ENCODE peak calls at places on chromosomes 12 and 14, in four cellular contexts. One of them, this sample, is unnamed.
A peak's percentile ranks its signal among the peaks of the same experiment; 100 is the strongest.

GRCh38 chr12:104462931-104463339 is 6.2 kb downstream of the CHST11 start:
- DNase-seq in GM23338: no peak
- DNase-seq in HCT116: no peak
- DNase-seq in esophagus muscularis mucosa: no peak
- DNase-seq in this sample: no peak

GRCh38 chr14:59688224-59689170 is 111.9 kb upstream of the CCDC175 start:
- DNase-seq in GM23338: peak; percentile 82
- DNase-seq in esophagus muscularis mucosa: no peak
- DNase-seq in HCT116: peak; percentile 24
- DNase-seq in this sample: no peak

GRCh38 chr12:6700646-6701051 is at the start of gene PIANP:
- DNase-seq in GM23338: peak; percentile 58
- DNase-seq in esophagus muscularis mucosa: no peak
- DNase-seq in HCT116: no peak
- DNase-seq in this sample: peak; percentile 86

GRCh38 chr14:92572050-92572449 is 58.5 kb downstream of the RIN3 start:
- DNase-seq in HCT116: no peak
- DNase-seq in esophagus muscularis mucosa: no peak
- DNase-seq in GM23338: no peak
- DNase-seq in this sample: no peak

GRCh38 chr12:3247596-3248270 is 170.6 kb downstream of the TSPAN9 start:
- DNase-seq in GM23338: no peak
- DNase-seq in esophagus muscularis mucosa: no peak
- DNase-seq in HCT116: no peak
- DNase-seq in this sample: no peak

GRCh38 chr12:106112094-106112822 is 26.5 kb downstream of the NUAK1 start:
- DNase-seq in HCT116: no peak
- DNase-seq in GM23338: no peak
- DNase-seq in esophagus muscularis mucosa: no peak
- DNase-seq in this sample: no peak

GRCh38 chr12:64178122-64178521 is 44.0 kb downstream of the KICS2 start:
- DNase-seq in esophagus muscularis mucosa: no peak
- DNase-seq in HCT116: no peak
- DNase-seq in GM23338: no peak
- DNase-seq in this sample: no peak

GRCh38 chr14:21748869-21749303 is 75.3 kb upstream of the OR4E1 start:
- DNase-seq in HCT116: peak; percentile 32
- DNase-seq in GM23338: peak; percentile 88
- DNase-seq in esophagus muscularis mucosa: no peak
- DNase-seq in this sample: no peak

GRCh38 chr14:23160924-23161522 is 22.4 kb downstream of the SLC7A8 start:
- DNase-seq in esophagus muscularis mucosa: no peak
- DNase-seq in GM23338: peak; percentile 82
- DNase-seq in HCT116: no peak
- DNase-seq in this sample: peak; percentile 79

GRCh38 chr12:92740421-92740820 is 37.6 kb downstream of the PLEKHG7 start:
- DNase-seq in HCT116: no peak
- DNase-seq in GM23338: no peak
- DNase-seq in esophagus muscularis mucosa: no peak
- DNase-seq in this sample: no peak

GRCh38 chr14:19920021-19920657 is at the start of gene OR4K5:
- DNase-seq in GM23338: no peak
- DNase-seq in HCT116: no peak
- DNase-seq in esophagus muscularis mucosa: no peak
- DNase-seq in this sample: no peak

GRCh38 chr12:57171668-57172067 is 24.2 kb upstream of the LRP1-AS start:
- DNase-seq in esophagus muscularis mucosa: no peak
- DNase-seq in GM23338: no peak
- DNase-seq in HCT116: no peak
- DNase-seq in this sample: no peak

GRCh38 chr12:113359939-113360748 is 1.8 kb downstream of the PLBD2 start:
- DNase-seq in GM23338: peak; percentile 20
- DNase-seq in esophagus muscularis mucosa: no peak
- DNase-seq in HCT116: no peak
- DNase-seq in this sample: no peak

GRCh38 chr14:98345186-98345585 is 926.8 kb downstream of the BCL11B start:
- DNase-seq in esophagus muscularis mucosa: peak; percentile 64
- DNase-seq in HCT116: no peak
- DNase-seq in GM23338: no peak
- DNase-seq in this sample: no peak

GRCh38 chr14:33184587-33184986 is 245.9 kb downstream of the NPAS3 start:
- DNase-seq in esophagus muscularis mucosa: no peak
- DNase-seq in HCT116: no peak
- DNase-seq in GM23338: peak; percentile 33
- DNase-seq in this sample: no peak

GRCh38 chr12:44247588-44247987 is 411.7 kb downstream of the TMEM117 start:
- DNase-seq in esophagus muscularis mucosa: no peak
- DNase-seq in HCT116: no peak
- DNase-seq in GM23338: peak; percentile 71
- DNase-seq in this sample: no peak

GRCh38 chr14:31492759-31493498 is 5.1 kb upstream of the GPR33 start:
- DNase-seq in GM23338: no peak
- DNase-seq in HCT116: no peak
- DNase-seq in esophagus muscularis mucosa: no peak
- DNase-seq in this sample: no peak

GRCh38 chr14:64656986-64657385 is 47.2 kb upstream of the PLEKHG3 start:
- DNase-seq in HCT116: no peak
- DNase-seq in esophagus muscularis mucosa: no peak
- DNase-seq in GM23338: no peak
- DNase-seq in this sample: no peak

GRCh38 chr14:68173227-68173972 is 353.8 kb downstream of the RAD51B start:
- DNase-seq in esophagus muscularis mucosa: no peak
- DNase-seq in GM23338: no peak
- DNase-seq in HCT116: no peak
- DNase-seq in this sample: no peak

GRCh38 chr12:100668939-100669536 is 95.6 kb downstream of the GAS2L3 start:
- DNase-seq in GM23338: peak; percentile 89
- DNase-seq in HCT116: peak; percentile 66
- DNase-seq in esophagus muscularis mucosa: no peak
- DNase-seq in this sample: peak; percentile 81

GRCh38 chr14:54784657-54785056 is 118.0 kb downstream of the GCH1 start:
- DNase-seq in esophagus muscularis mucosa: no peak
- DNase-seq in HCT116: no peak
- DNase-seq in GM23338: no peak
- DNase-seq in this sample: no peak

GRCh38 chr12:89427508-89428156 is 75.3 kb upstream of the DUSP6 start:
- DNase-seq in HCT116: no peak
- DNase-seq in esophagus muscularis mucosa: no peak
- DNase-seq in GM23338: no peak
- DNase-seq in this sample: no peak

GRCh38 chr12:107653519-107653918 is 32.1 kb upstream of the PWP1 start:
- DNase-seq in HCT116: no peak
- DNase-seq in GM23338: no peak
- DNase-seq in esophagus muscularis mucosa: no peak
- DNase-seq in this sample: no peak

GRCh38 chr12:25373396-25373795 is 122.7 kb upstream of the KRAS start:
- DNase-seq in esophagus muscularis mucosa: no peak
- DNase-seq in HCT116: no peak
- DNase-seq in GM23338: no peak
- DNase-seq in this sample: no peak

GRCh38 chr14:37147310-37147875 is 25.0 kb downstream of the SLC25A21 start:
- DNase-seq in esophagus muscularis mucosa: no peak
- DNase-seq in HCT116: no peak
- DNase-seq in GM23338: no peak
- DNase-seq in this sample: no peak

GRCh38 chr14:101113835-101114725 is 210.6 kb upstream of the RTL1 start:
- DNase-seq in GM23338: no peak
- DNase-seq in esophagus muscularis mucosa: peak; percentile 78
- DNase-seq in HCT116: no peak
- DNase-seq in this sample: no peak

GRCh38 chr14:103820382-103820781 is 27.0 kb downstream of the PPP1R13B start:
- DNase-seq in GM23338: no peak
- DNase-seq in HCT116: no peak
- DNase-seq in esophagus muscularis mucosa: no peak
- DNase-seq in this sample: no peak
- H3K27ac ChIP-seq in GM23338: no peak overlapping the region
- H3K27ac ChIP-seq in HCT116: no peak overlapping the region
- H3K27ac ChIP-seq in esophagus muscularis mucosa: peak overlapping the region; percentile 60
- H3K27ac ChIP-seq in this sample: peak overlapping the region; percentile 46

GRCh38 chr14:99753225-99754140 is 39.7 kb upstream of the EML1 start:
- DNase-seq in HCT116: no peak
- DNase-seq in GM23338: peak; percentile 39
- DNase-seq in esophagus muscularis mucosa: no peak
- DNase-seq in this sample: no peak
- TF ChIP-seq CTCF in HCT116: no peak
- TF ChIP-seq CTCF in GM23338: peak; percentile 35
- TF ChIP-seq CTCF in esophagus muscularis mucosa: no peak
- TF ChIP-seq CTCF in this sample: no peak

GRCh38 chr14:72812292-72812851 is 81.5 kb downstream of the DPF3 start:
- DNase-seq in esophagus muscularis mucosa: no peak
- DNase-seq in HCT116: no peak
- DNase-seq in GM23338: peak; percentile 50
- DNase-seq in this sample: no peak
- TF ChIP-seq POLR2AphosphoS5 in esophagus muscularis mucosa: peak; percentile 63
- TF ChIP-seq POLR2AphosphoS5 in HCT116: no peak
- TF ChIP-seq POLR2AphosphoS5 in GM23338: no peak
- TF ChIP-seq POLR2AphosphoS5 in this sample: no peak

GRCh38 chr12:132045751-132046150 is 96.0 kb downstream of the EP400 start:
- DNase-seq in GM23338: no peak
- DNase-seq in esophagus muscularis mucosa: no peak
- DNase-seq in HCT116: no peak
- DNase-seq in this sample: peak; percentile 50

GRCh38 chr12:132049876-132050275 is 94.2 kb downstream of the DDX51 start:
- DNase-seq in HCT116: no peak
- DNase-seq in GM23338: no peak
- DNase-seq in esophagus muscularis mucosa: no peak
- DNase-seq in this sample: no peak

GRCh38 chr12:132046561-132046960 is 96.8 kb downstream of the EP400 start:
- DNase-seq in esophagus muscularis mucosa: no peak
- DNase-seq in GM23338: no peak
- DNase-seq in HCT116: no peak
- DNase-seq in this sample: peak; percentile 45

GRCh38 chr12:132052191-132052932 is 91.8 kb downstream of the DDX51 start:
- DNase-seq in esophagus muscularis mucosa: no peak
- DNase-seq in HCT116: no peak
- DNase-seq in GM23338: no peak
- DNase-seq in this sample: no peak

GRCh38 chr12:132049442-132049841 is 94.7 kb downstream of the DDX51 start:
- DNase-seq in GM23338: no peak
- DNase-seq in esophagus muscularis mucosa: no peak
- DNase-seq in HCT116: no peak
- DNase-seq in this sample: no peak
- H3K27ac ChIP-seq in GM23338: peak overlapping the region; percentile 81
- H3K27ac ChIP-seq in esophagus muscularis mucosa: no peak overlapping the region
- H3K27ac ChIP-seq in HCT116: no peak overlapping the region
- H3K27ac ChIP-seq in this sample: no peak overlapping the region

GRCh38 chr12:49019435-49020317 is 1.1 kb upstream of the PRKAG1 start:
- DNase-seq in HCT116: no peak
- DNase-seq in GM23338: peak; percentile 78
- DNase-seq in esophagus muscularis mucosa: no peak
- DNase-seq in this sample: no peak
- TF ChIP-seq CTCF in HCT116: peak; percentile 41
- TF ChIP-seq CTCF in GM23338: peak; percentile 57
- TF ChIP-seq CTCF in esophagus muscularis mucosa: no peak
- TF ChIP-seq CTCF in this sample: peak; percentile 37

DNA sequence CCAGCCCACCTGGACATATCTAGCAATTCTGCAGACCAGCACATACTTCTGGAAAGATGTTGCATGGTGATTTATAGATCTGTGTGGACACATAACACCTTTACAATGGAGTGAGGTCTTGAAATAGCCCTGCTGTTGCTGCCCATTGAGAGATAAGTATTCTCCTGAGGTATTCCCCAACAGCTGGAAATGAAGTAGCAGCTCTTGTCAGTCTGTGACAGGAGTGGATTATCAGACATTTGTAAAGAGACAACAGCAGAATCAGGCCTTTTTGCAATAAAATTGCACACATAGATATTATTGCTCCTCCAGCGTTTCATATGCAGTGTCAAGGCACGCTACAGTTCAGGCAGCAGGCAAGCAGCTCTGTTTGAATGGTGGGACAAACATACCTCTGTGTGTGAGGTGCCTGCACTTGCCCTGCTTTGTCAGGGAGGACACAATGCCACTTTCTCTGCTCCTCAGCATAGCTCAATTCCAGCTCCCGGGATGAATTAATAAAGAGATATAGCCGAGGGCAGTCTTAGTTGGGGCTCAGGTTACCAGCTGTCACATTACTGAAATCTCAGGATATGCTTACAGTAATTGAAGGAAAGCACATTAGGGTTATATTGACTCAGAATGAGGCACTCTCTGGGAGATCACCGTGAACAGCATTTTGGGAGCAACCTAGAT is 49.4 kb downstream of the BICD1 start:
- DNase-seq in GM23338: no peak
- DNase-seq in esophagus muscularis mucosa: no peak
- DNase-seq in HCT116: no peak
- DNase-seq in this sample: no peak
- TF ChIP-seq POLR2AphosphoS5 in GM23338: no peak
- TF ChIP-seq POLR2AphosphoS5 in esophagus muscularis mucosa: no peak
- TF ChIP-seq POLR2AphosphoS5 in HCT116: no peak
- TF ChIP-seq POLR2AphosphoS5 in this sample: no peak

DNA sequence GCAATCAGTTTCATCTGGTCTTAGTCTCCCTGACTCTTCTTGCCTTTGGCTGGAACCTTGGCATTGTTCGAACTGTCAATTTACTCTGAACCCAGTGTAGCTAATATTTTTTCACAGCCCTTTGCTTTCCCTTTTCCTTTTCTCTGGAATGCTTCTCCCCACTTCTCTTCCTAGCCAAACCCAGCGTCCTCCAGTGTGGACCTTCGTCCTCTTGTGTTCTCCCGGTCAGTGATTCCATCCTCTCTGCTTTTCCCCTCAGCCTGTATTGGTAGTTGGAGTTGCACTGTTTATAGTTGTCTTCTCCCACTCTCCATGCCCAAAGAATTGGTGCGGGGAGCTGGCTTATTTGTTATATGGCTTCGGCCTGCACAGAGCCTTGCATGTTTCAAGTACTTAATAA is 9.4 kb downstream of the ACVR1B start:
- DNase-seq in esophagus muscularis mucosa: no peak
- DNase-seq in HCT116: no peak
- DNase-seq in GM23338: no peak
- DNase-seq in this sample: no peak
- H3K27ac ChIP-seq in esophagus muscularis mucosa: no peak overlapping the region
- H3K27ac ChIP-seq in HCT116: no peak overlapping the region
- H3K27ac ChIP-seq in GM23338: no peak overlapping the region
- H3K27ac ChIP-seq in this sample: no peak overlapping the region